ENCODE peak calls at places on chromosomes 13 and 19, in six cellular contexts. One of them, this sample, is unnamed.

GRCh38 chr13:51816604-51817254 is 12.8 kb upstream of the DHRS12 start:
- DNase-seq in T follicular helper cell: no peak
- DNase-seq in cortex of kidney: no peak
- DNase-seq in endothelial cell: no peak
- DNase-seq in NCI-H2081 treated with DMSO at 0.1 percent for 48 hours: no peak
- DNase-seq in pulmonary artery endothelial cell: no peak
- DNase-seq in this sample: no peak

GRCh38 chr13:51814825-51815650 is 11.1 kb upstream of the DHRS12 start:
- DNase-seq in T follicular helper cell: peak; percentile 57
- DNase-seq in cortex of kidney: no peak
- DNase-seq in endothelial cell: peak; percentile 73
- DNase-seq in NCI-H2081 treated with DMSO at 0.1 percent for 48 hours: no peak
- DNase-seq in pulmonary artery endothelial cell: no peak
- DNase-seq in this sample: peak; percentile 72

GRCh38 chr13:110690516-110690915 is 15.4 kb downstream of the CARS2 start:
- DNase-seq in T follicular helper cell: no peak
- DNase-seq in cortex of kidney: no peak
- DNase-seq in endothelial cell: no peak
- DNase-seq in NCI-H2081 treated with DMSO at 0.1 percent for 48 hours: no peak
- DNase-seq in pulmonary artery endothelial cell: no peak
- DNase-seq in this sample: no peak

GRCh38 chr13:24208314-24208713 is 47.8 kb downstream of the SPATA13 start:
- DNase-seq in T follicular helper cell: no peak
- DNase-seq in cortex of kidney: no peak
- DNase-seq in endothelial cell: no peak
- DNase-seq in NCI-H2081 treated with DMSO at 0.1 percent for 48 hours: no peak
- DNase-seq in pulmonary artery endothelial cell: peak; percentile 57
- DNase-seq in this sample: peak; percentile 82

GRCh38 chr19:50300814-50301606 is 28.2 kb downstream of the KCNC3 start:
- DNase-seq in T follicular helper cell: no peak
- DNase-seq in cortex of kidney: no peak
- DNase-seq in endothelial cell: no peak
- DNase-seq in NCI-H2081 treated with DMSO at 0.1 percent for 48 hours: no peak
- DNase-seq in pulmonary artery endothelial cell: peak; percentile 71
- DNase-seq in this sample: peak; percentile 70

GRCh38 chr13:78098249-78098648 is 179.6 kb upstream of the EDNRB start:
- DNase-seq in T follicular helper cell: no peak
- DNase-seq in cortex of kidney: no peak
- DNase-seq in endothelial cell: no peak
- DNase-seq in NCI-H2081 treated with DMSO at 0.1 percent for 48 hours: no peak
- DNase-seq in pulmonary artery endothelial cell: no peak
- DNase-seq in this sample: no peak

GRCh38 chr13:44756411-44756810 is 180.3 kb upstream of the TSC22D1 start:
- DNase-seq in T follicular helper cell: no peak
- DNase-seq in cortex of kidney: no peak
- DNase-seq in endothelial cell: no peak
- DNase-seq in NCI-H2081 treated with DMSO at 0.1 percent for 48 hours: no peak
- DNase-seq in pulmonary artery endothelial cell: peak; percentile 50
- DNase-seq in this sample: no peak

GRCh38 chr19:13833330-13834265 is 38.4 kb downstream of the ZSWIM4 start:
- DNase-seq in T follicular helper cell: peak; percentile 91
- DNase-seq in cortex of kidney: no peak
- DNase-seq in endothelial cell: peak; percentile 97
- DNase-seq in NCI-H2081 treated with DMSO at 0.1 percent for 48 hours: no peak
- DNase-seq in pulmonary artery endothelial cell: no peak
- DNase-seq in this sample: peak; percentile 95

GRCh38 chr13:42279080-42279479 is 7.1 kb downstream of the AKAP11 start:
- DNase-seq in T follicular helper cell: no peak
- DNase-seq in cortex of kidney: no peak
- DNase-seq in endothelial cell: no peak
- DNase-seq in NCI-H2081 treated with DMSO at 0.1 percent for 48 hours: no peak
- DNase-seq in pulmonary artery endothelial cell: no peak
- DNase-seq in this sample: no peak

GRCh38 chr13:98458431-98458830 is 118.5 kb downstream of the STK24 start:
- DNase-seq in T follicular helper cell: no peak
- DNase-seq in cortex of kidney: no peak
- DNase-seq in endothelial cell: no peak
- DNase-seq in NCI-H2081 treated with DMSO at 0.1 percent for 48 hours: no peak
- DNase-seq in pulmonary artery endothelial cell: no peak
- DNase-seq in this sample: no peak

GRCh38 chr13:38265135-38265497 is 84.5 kb upstream of the UFM1 start:
- DNase-seq in T follicular helper cell: no peak
- DNase-seq in cortex of kidney: no peak
- DNase-seq in endothelial cell: no peak
- DNase-seq in NCI-H2081 treated with DMSO at 0.1 percent for 48 hours: no peak
- DNase-seq in pulmonary artery endothelial cell: no peak
- DNase-seq in this sample: no peak

GRCh38 chr13:29969286-29969685 is 118.9 kb upstream of the UBL3 start:
- DNase-seq in T follicular helper cell: no peak
- DNase-seq in cortex of kidney: no peak
- DNase-seq in endothelial cell: no peak
- DNase-seq in NCI-H2081 treated with DMSO at 0.1 percent for 48 hours: no peak
- DNase-seq in pulmonary artery endothelial cell: no peak
- DNase-seq in this sample: peak; percentile 91

GRCh38 chr19:6509118-6509971 is 7.2 kb upstream of the TUBB4A start:
- DNase-seq in T follicular helper cell: no peak
- DNase-seq in cortex of kidney: no peak
- DNase-seq in endothelial cell: no peak
- DNase-seq in NCI-H2081 treated with DMSO at 0.1 percent for 48 hours: no peak
- DNase-seq in pulmonary artery endothelial cell: no peak
- DNase-seq in this sample: no peak

GRCh38 chr13:47004552-47004951 is 107.7 kb upstream of the HTR2A start:
- DNase-seq in T follicular helper cell: no peak
- DNase-seq in cortex of kidney: no peak
- DNase-seq in endothelial cell: no peak
- DNase-seq in NCI-H2081 treated with DMSO at 0.1 percent for 48 hours: no peak
- DNase-seq in pulmonary artery endothelial cell: no peak
- DNase-seq in this sample: no peak

GRCh38 chr13:113671066-113672001 is 4.3 kb downstream of the GRK1 start:
- DNase-seq in T follicular helper cell: no peak
- DNase-seq in cortex of kidney: no peak
- DNase-seq in endothelial cell: no peak
- DNase-seq in NCI-H2081 treated with DMSO at 0.1 percent for 48 hours: no peak
- DNase-seq in pulmonary artery endothelial cell: no peak
- DNase-seq in this sample: no peak

GRCh38 chr13:28147489-28147888 is 9.1 kb downstream of the PAN3 start:
- DNase-seq in T follicular helper cell: no peak
- DNase-seq in cortex of kidney: no peak
- DNase-seq in endothelial cell: no peak
- DNase-seq in NCI-H2081 treated with DMSO at 0.1 percent for 48 hours: no peak
- DNase-seq in pulmonary artery endothelial cell: no peak
- DNase-seq in this sample: no peak

This sample was measured in cardiac muscle cell.